ENCODE peak calls at places on chromosomes 3 and 15, in seven cellular contexts. R is A549, A is HepG2, Q is K562, Y is H1, B is GM12878, T is HCT116. O is an unnamed sample.

GRCh38 chr15:101070502-101071273 is 151.5 kb downstream of the LRRK1 start:
- DNase-seq in R (no peak), A (peak), Q (no peak), Y (no peak), B (no peak), T (no peak), O (peak)

GRCh38 chr3:28951773-28952556 is 328.9 kb upstream of the RBMS3 start:
- DNase-seq in R (no peak), A (no peak), Q (no peak), Y (no peak), B (no peak), T (no peak), O (no peak)

GRCh38 chr15:67907175-67907723 is 67.4 kb upstream of the RNU6-1 start:
- DNase-seq in R (no peak), A (no peak), Q (no peak), Y (no peak), B (no peak), T (no peak), O (no peak)

GRCh38 chr3:52533623-52534280 is at the start of gene NT5DC2:
- DNase-seq in R (peak), A (peak), Q (peak), Y (no peak), B (no peak), T (no peak), O (peak)

GRCh38 chr3:18425641-18426403 is 683 bp upstream of the SATB1 start:
- DNase-seq in R (no peak), A (no peak), Q (no peak), Y (no peak), B (no peak), T (no peak), O (no peak)

GRCh38 chr15:54482251-54482650 is 504.0 kb downstream of the UNC13C start:
- DNase-seq in R (no peak), A (no peak), Q (no peak), Y (no peak), B (no peak), T (no peak), O (no peak)

GRCh38 chr3:58074997-58075396 is 66.8 kb downstream of the FLNB start:
- DNase-seq in R (no peak), A (no peak), Q (no peak), Y (no peak), B (no peak), T (no peak), O (no peak)

GRCh38 chr3:8020459-8020858 is 481.2 kb upstream of the LMCD1 start:
- DNase-seq in R (no peak), A (no peak), Q (no peak), Y (no peak), B (no peak), T (no peak), O (no peak)

GRCh38 chr3:105899528-105899927 is 30.7 kb upstream of the CBLB start:
- DNase-seq in R (peak), A (no peak), Q (no peak), Y (no peak), B (no peak), T (no peak), O (peak)

GRCh38 chr3:138817685-138818084 is 17.0 kb downstream of the PIK3CB start:
- DNase-seq in R (no peak), A (no peak), Q (no peak), Y (no peak), B (no peak), T (no peak), O (no peak)

GRCh38 chr3:50572801-50573371 is 3.6 kb downstream of the HEMK1 start:
- DNase-seq in R (no peak), A (no peak), Q (no peak), Y (no peak), B (no peak), T (no peak), O (no peak)

GRCh38 chr15:64157599-64158125 is 5.2 kb downstream of the PPIB start:
- DNase-seq in R (no peak), A (no peak), Q (no peak), Y (no peak), B (no peak), T (no peak), O (no peak)

GRCh38 chr15:36371509-36371908 is 207.9 kb upstream of the CDIN1 start:
- DNase-seq in R (no peak), A (no peak), Q (no peak), Y (no peak), B (no peak), T (peak), O (peak)

GRCh38 chr15:69478259-69478687 is 25.7 kb downstream of the RPLP1 start:
- DNase-seq in R (peak), A (peak), Q (peak), Y (peak), B (no peak), T (peak), O (peak)

GRCh38 chr15:70201376-70201775 is 103.7 kb upstream of the TLE3 start:
- DNase-seq in R (no peak), A (no peak), Q (no peak), Y (no peak), B (no peak), T (no peak), O (no peak)

GRCh38 chr15:26772588-26773484 is at the start of gene GABRB3:
- DNase-seq in R (peak), A (no peak), Q (no peak), Y (no peak), B (no peak), T (no peak), O (no peak)

GRCh38 chr3:195425849-195426248 is 17.0 kb downstream of the ACAP2 start:
- DNase-seq in R (no peak), A (no peak), Q (no peak), Y (no peak), B (no peak), T (no peak), O (no peak)

GRCh38 chr15:51775967-51776816 is 24.8 kb downstream of the TMOD2 start:
- DNase-seq in R (peak), A (peak), Q (peak), Y (no peak), B (peak), T (peak), O (peak)

GRCh38 chr15:70956196-70956595 is 63.6 kb downstream of the LRRC49 start:
- DNase-seq in R (no peak), A (no peak), Q (no peak), Y (no peak), B (no peak), T (no peak), O (peak)

GRCh38 chr3:101351834-101352233 is 31.5 kb upstream of the IMPG2 start:
- DNase-seq in R (no peak), A (no peak), Q (peak), Y (no peak), B (no peak), T (no peak), O (peak)

GRCh38 chr3:67090472-67090871 is 92.4 kb downstream of the KBTBD8 start:
- DNase-seq in R (no peak), A (no peak), Q (no peak), Y (no peak), B (no peak), T (no peak), O (peak)

GRCh38 chr3:96331341-96331740 is 483.1 kb upstream of the EPHA6 start:
- DNase-seq in R (peak), A (no peak), Q (no peak), Y (no peak), B (no peak), T (no peak), O (no peak)

GRCh38 chr15:34889486-34889885 is 80.1 kb downstream of the AQR start:
- DNase-seq in R (no peak), A (no peak), Q (no peak), Y (no peak), B (no peak), T (no peak), O (peak)

GRCh38 chr3:18501679-18502343 is 76.7 kb upstream of the SATB1 start:
- DNase-seq in R (no peak), A (no peak), Q (no peak), Y (no peak), B (no peak), T (no peak), O (no peak)

GRCh38 chr3:37779289-37780152 is 82.2 kb upstream of the CTDSPL start:
- DNase-seq in R (peak), A (peak), Q (peak), Y (peak), B (no peak), T (peak), O (peak)
- TF ChIP-seq CEBPB in R (no peak), A (no peak), Q (no peak), Y (no peak), B (no peak), T (no peak), O (no peak)

DNA sequence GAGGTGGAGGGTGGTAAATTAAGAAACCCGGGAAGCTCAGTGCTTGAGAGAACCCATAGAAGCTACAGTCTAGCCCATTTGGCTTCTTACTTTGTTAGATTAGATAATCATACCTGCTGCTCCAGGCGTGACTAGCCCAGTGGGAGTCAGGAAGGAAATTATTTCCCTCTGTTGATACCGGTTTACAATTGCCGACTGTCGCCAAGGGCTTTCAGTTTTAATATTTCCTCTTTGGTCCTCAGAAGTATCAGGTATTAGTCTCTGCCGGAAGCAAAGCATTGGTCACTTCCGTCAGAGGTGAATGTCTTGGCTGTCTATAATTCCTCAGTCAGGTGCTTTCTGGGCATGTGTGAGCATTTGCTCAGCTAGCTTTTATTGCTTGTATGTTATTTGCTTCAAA is 75.2 kb downstream of the LPP start:
- DNase-seq in R (no peak), A (no peak), Q (no peak), Y (no peak), B (no peak), T (no peak), O (no peak)
- TF ChIP-seq CEBPB in R (no peak), A (no peak), Q (no peak), Y (no peak), B (no peak), T (no peak), O (no peak)

GRCh38 chr3:185680216-185680615 is 94.1 kb downstream of the SENP2 start:
- DNase-seq in R (no peak), A (no peak), Q (no peak), Y (no peak), B (no peak), T (no peak), O (no peak)
- TF ChIP-seq CEBPB in R (no peak), A (no peak), Q (no peak), Y (no peak), B (no peak), T (no peak), O (no peak)

DNA sequence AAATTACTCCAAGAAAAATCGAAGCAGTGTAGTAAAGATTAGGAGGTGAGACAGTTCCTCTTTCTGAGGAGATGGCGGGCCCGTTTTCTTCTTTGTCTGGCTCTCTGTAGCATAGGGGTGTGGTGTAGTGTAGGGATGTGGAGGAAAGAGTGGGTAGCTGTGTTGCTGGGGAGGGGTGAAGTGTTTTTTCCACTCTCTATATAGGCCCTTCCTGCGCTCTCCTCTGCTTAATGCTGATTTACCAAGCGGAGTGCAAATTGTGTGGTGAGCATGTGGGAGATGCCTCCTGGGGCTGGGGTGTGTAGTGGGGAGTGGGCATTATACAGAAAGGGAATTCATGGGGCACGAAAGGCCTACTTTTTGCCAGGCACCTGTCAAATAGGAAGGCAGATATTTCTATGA is 94.9 kb downstream of the ST6GAL1 start:
- DNase-seq in R (no peak), A (no peak), Q (no peak), Y (no peak), B (no peak), T (no peak), O (no peak)
- TF ChIP-seq CEBPB in R (no peak), A (no peak), Q (no peak), Y (no peak), B (no peak), T (no peak), O (no peak)

GRCh38 chr3:117874904-117875874 is 1159.5 kb downstream of the IGSF11 start:
- DNase-seq in R (peak), A (no peak), Q (no peak), Y (no peak), B (no peak), T (no peak), O (peak)
- TF ChIP-seq CEBPB in R (no peak), A (no peak), Q (no peak), Y (no peak), B (no peak), T (no peak), O (no peak)

GRCh38 chr3:86733257-86733656 is 257.7 kb downstream of the VGLL3 start:
- DNase-seq in R (no peak), A (no peak), Q (no peak), Y (no peak), B (no peak), T (no peak), O (no peak)
- TF ChIP-seq CEBPB in R (no peak), A (no peak), Q (no peak), Y (no peak), B (no peak), T (no peak), O (no peak)

GRCh38 chr3:42502429-42503250 is at the start of gene VIPR1:
- DNase-seq in R (peak), A (peak), Q (peak), Y (peak), B (no peak), T (peak), O (no peak)

GRCh38 chr3:42503957-42504333 is 1.5 kb downstream of the VIPR1 start:
- DNase-seq in R (no peak), A (no peak), Q (no peak), Y (no peak), B (no peak), T (no peak), O (no peak)

GRCh38 chr3:42504334-42505202 is 2.1 kb downstream of the VIPR1 start:
- DNase-seq in R (no peak), A (no peak), Q (peak), Y (no peak), B (no peak), T (no peak), O (no peak)

GRCh38 chr3:42501681-42502428 is 588 bp upstream of the VIPR1 start:
- DNase-seq in R (peak), A (peak), Q (peak), Y (no peak), B (no peak), T (no peak), O (peak)

GRCh38 chr3:42503251-42503924 is 945 bp downstream of the VIPR1 start:
- DNase-seq in R (no peak), A (no peak), Q (no peak), Y (no peak), B (no peak), T (no peak), O (no peak)
- TF ChIP-seq CEBPB in R (no peak), A (no peak), Q (no peak), Y (no peak), B (no peak), T (no peak), O (no peak)